ENCODE peak calls at places on chromosome 15, in four cellular contexts. X is A549, J is K562, O is HepG2. U is an unnamed sample.

GRCh38 chr15:52427804-52428203 is 100.9 kb downstream of the MYO5A start:
- DNase-seq in O (no peak), X (no peak), J (peak), U (no peak)

GRCh38 chr15:76181705-76182107 is 121.9 kb downstream of the TMEM266 start:
- DNase-seq in X (no peak), J (no peak), O (no peak), U (no peak)

GRCh38 chr15:32122013-32122412 is 91.7 kb downstream of the CHRNA7 start:
- DNase-seq in X (no peak), O (no peak), J (no peak), U (no peak)

GRCh38 chr15:40160689-40161688 is at the start of gene BUB1B:
- DNase-seq in J (peak), X (peak), O (peak), U (peak)

GRCh38 chr15:96338772-96339661 is 8.5 kb downstream of the NR2F2 start:
- DNase-seq in X (no peak), J (peak), O (peak), U (no peak)

GRCh38 chr15:31376511-31376910 is 49.9 kb downstream of the KLF13 start:
- DNase-seq in J (no peak), O (no peak), X (no peak), U (no peak)

GRCh38 chr15:73325191-73325980 is 43.4 kb downstream of the HCN4 start:
- DNase-seq in O (no peak), J (peak), X (peak), U (peak)

GRCh38 chr15:31082771-31083393 is 18.6 kb downstream of the TRPM1 start:
- DNase-seq in X (no peak), O (no peak), J (no peak), U (no peak)

GRCh38 chr15:62989366-62990055 is 53.0 kb upstream of the TPM1 start:
- DNase-seq in J (no peak), O (no peak), X (no peak), U (no peak)

GRCh38 chr15:69074843-69075224 is 60.3 kb downstream of the NOX5 start:
- DNase-seq in J (no peak), O (no peak), X (peak), U (no peak)

GRCh38 chr15:98077186-98077585 is 116.7 kb downstream of the ARRDC4 start:
- DNase-seq in J (peak), X (no peak), O (no peak), U (no peak)

GRCh38 chr15:78000089-78000926 is 77.2 kb downstream of the TBC1D2B start:
- DNase-seq in X (peak), O (peak), J (peak), U (peak)

GRCh38 chr15:61381501-61381900 is 152.4 kb upstream of the RORA start:
- DNase-seq in J (no peak), X (no peak), O (no peak), U (no peak)

GRCh38 chr15:63157891-63158431 is 684 bp upstream of the RPS27L start:
- DNase-seq in J (peak), O (peak), X (peak), U (no peak)

GRCh38 chr15:56537881-56538280 is 72.9 kb upstream of the MNS1 start:
- DNase-seq in O (no peak), X (no peak), J (no peak), U (no peak)

GRCh38 chr15:88652456-88653199 is 13.8 kb downstream of the ISG20 start:
- DNase-seq in J (no peak), X (no peak), O (no peak), U (no peak)

GRCh38 chr15:30816430-30816829 is 87.3 kb upstream of the FAN1 start:
- DNase-seq in O (no peak), X (no peak), J (no peak), U (no peak)

GRCh38 chr15:88995449-88995848 is 82.3 kb upstream of the MFGE8 start:
- DNase-seq in O (no peak), X (peak), J (no peak), U (no peak)

GRCh38 chr15:78739996-78740903 is 71.0 kb downstream of the ADAMTS7 start:
- DNase-seq in X (peak), O (peak), J (peak), U (peak)

GRCh38 chr15:24786347-24786746 is 110.8 kb downstream of the NPAP1 start:
- DNase-seq in O (no peak), J (no peak), X (no peak), U (no peak)

GRCh38 chr15:83837946-83838571 is 184.1 kb downstream of the ADAMTSL3 start:
- DNase-seq in J (peak), X (peak), O (peak), U (peak)

GRCh38 chr15:98881526-98882517 is 125.8 kb downstream of the PGPEP1L start:
- DNase-seq in X (peak), O (peak), J (peak), U (no peak)

GRCh38 chr15:68818671-68819450 is 1.8 kb downstream of the ANP32A start:
- DNase-seq in J (peak), X (peak), O (peak), U (peak)

GRCh38 chr15:34188711-34189110 is 21.2 kb downstream of the KATNBL1 start:
- DNase-seq in X (no peak), O (no peak), J (no peak), U (no peak)

GRCh38 chr15:27990411-27991338 is 108.4 kb downstream of the OCA2 start:
- DNase-seq in J (no peak), O (no peak), X (no peak), U (no peak)

GRCh38 chr15:93030430-93031102 is 58.4 kb downstream of the RGMA start:
- DNase-seq in X (peak), J (peak), O (peak), U (peak)

GRCh38 chr15:76330281-76330680 is 6.3 kb upstream of the ISL2 start:
- DNase-seq in O (peak), J (peak), X (peak), U (peak)

GRCh38 chr15:41557673-41558399 is 1.2 kb upstream of the TYRO3 start:
- DNase-seq in X (peak), O (peak), J (peak), U (peak)

GRCh38 chr15:37967788-37968187 is 33.3 kb downstream of the TMCO5A start:
- DNase-seq in O (no peak), X (no peak), J (no peak), U (no peak)

GRCh38 chr15:39128746-39129145 is 452.1 kb upstream of the THBS1 start:
- DNase-seq in J (no peak), X (no peak), O (peak), U (no peak)

GRCh38 chr15:48964898-48965297 is 1.2 kb upstream of the SHC4 start:
- DNase-seq in O (no peak), J (no peak), X (no peak), U (no peak)

GRCh38 chr15:48965972-48966371 is 2.3 kb upstream of the SHC4 start:
- DNase-seq in J (peak), X (peak), O (no peak), U (no peak)

GRCh38 chr15:48967336-48967735 is 3.6 kb upstream of the SHC4 start:
- DNase-seq in J (no peak), O (no peak), X (no peak), U (no peak)

GRCh38 chr15:48968066-48968465 is 4.3 kb upstream of the SHC4 start:
- DNase-seq in J (no peak), X (no peak), O (no peak), U (no peak)

DNA sequence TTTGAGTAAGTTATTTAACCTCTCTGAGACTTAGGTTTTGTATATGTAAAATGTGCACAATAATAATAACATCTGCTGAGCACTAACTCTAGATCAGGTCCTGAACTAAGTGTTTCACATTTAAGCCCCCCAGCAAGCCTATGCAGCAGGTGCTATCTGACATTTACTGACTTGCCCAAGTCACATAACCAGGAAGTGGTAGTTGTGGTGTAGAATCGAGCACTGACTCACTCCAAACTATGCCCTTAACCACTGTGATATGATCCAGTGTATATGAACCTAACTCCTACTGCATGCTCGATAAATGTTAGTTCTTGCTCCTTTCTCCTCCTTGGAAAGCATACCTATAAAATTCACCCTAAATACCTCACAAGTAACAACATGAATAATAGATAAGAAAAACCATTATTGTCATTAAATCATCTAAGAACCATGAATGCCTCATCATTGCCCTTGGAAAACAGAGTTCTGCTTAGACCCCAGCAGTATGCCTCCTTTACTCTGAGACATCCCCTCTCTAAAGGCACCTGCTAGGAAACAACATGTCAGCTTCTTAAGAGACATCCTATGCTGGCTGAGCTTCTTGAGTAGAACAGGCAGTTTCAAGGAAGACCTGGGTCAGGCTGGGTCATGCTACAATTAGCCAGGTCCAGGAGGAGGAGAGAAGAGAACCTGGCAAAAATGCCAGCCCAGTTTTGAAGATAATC is 3.0 kb upstream of the SHC4 start:
- DNase-seq in X (no peak), J (no peak), O (no peak), U (no peak)
- TF ChIP-seq NR3C1 in X (no peak), J (no peak), O (no peak), U (no peak)

GRCh38 chr15:29638011-29638410 is 184.3 kb downstream of the TJP1 start:
- DNase-seq in X (no peak), J (no peak), O (no peak), U (no peak)

GRCh38 chr15:29633971-29634370 is 188.3 kb downstream of the TJP1 start:
- DNase-seq in O (no peak), J (no peak), X (no peak), U (no peak)

GRCh38 chr15:29636921-29637320 is 185.3 kb downstream of the TJP1 start:
- DNase-seq in J (no peak), O (no peak), X (no peak), U (no peak)

GRCh38 chr15:29637555-29637954 is 184.7 kb downstream of the TJP1 start:
- DNase-seq in X (no peak), J (no peak), O (no peak), U (no peak)

DNA sequence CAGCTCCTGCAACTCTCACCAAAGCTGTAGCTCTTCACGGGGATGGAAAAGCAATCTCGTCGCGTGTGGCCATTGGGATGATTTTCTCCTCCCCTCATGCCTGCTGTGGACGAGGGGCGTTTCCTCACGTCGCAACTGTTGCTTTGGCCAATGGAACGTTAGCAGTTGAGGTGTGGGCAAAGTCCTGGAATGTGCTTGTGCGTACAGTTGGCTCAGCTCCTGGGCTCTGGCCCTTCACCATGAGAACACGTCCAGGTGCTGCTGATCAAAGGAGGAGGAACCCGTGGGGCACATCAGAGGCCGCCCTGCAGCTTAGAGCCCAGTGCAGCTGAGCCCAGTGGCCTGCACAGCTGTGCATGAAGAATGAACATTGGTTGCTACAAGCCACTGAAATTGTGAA is 186.1 kb downstream of the TJP1 start:
- DNase-seq in J (no peak), X (no peak), O (peak), U (no peak)
- TF ChIP-seq NR3C1 in J (no peak), X (no peak), O (no peak), U (no peak)

GRCh38 chr15:90101130-90101968 is 919 bp downstream of the IDH2 start:
- DNase-seq in J (peak), X (no peak), O (no peak), U (no peak)
- TF ChIP-seq NR3C1 in J (no peak), X (no peak), O (no peak), U (no peak)

GRCh38 chr15:80371924-80372323 is 32.3 kb upstream of the ARNT2 start:
- DNase-seq in O (no peak), J (no peak), X (no peak), U (no peak)

GRCh38 chr15:80367661-80368060 is 36.5 kb upstream of the ARNT2 start:
- DNase-seq in J (no peak), X (no peak), O (no peak), U (no peak)

DNA sequence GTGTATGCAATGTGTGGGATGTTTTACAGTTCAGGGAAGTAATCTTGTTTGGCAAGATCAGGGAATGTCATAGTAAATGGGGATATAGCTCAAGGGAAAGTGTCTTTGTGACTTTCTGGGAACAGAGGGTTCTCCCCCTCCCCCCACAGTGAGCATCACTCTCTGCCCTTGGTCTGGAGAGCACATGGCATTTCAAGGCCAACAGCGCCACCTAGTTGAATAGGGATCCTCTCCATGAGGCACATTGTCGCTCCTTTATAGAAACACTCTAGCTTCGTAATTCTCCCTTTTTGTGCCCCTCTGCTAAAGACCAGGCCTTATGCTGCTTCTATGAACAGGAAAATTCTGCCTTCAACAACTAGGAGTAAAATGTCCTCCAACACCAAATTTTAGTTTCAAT is 37.1 kb upstream of the ARNT2 start:
- DNase-seq in X (peak), J (peak), O (peak), U (peak)
- TF ChIP-seq NR3C1 in X (no peak), J (no peak), O (no peak), U (no peak)

GRCh38 chr15:74540135-74540760 is 772 bp upstream of the ARID3B start:
- DNase-seq in O (peak), J (peak), X (no peak), U (no peak)
- TF ChIP-seq NR3C1 in O (no peak), J (no peak), X (no peak), U (no peak)

GRCh38 chr15:101844916-101845315 is 32.9 kb downstream of the OR4F15 start:
- DNase-seq in O (no peak), X (no peak), J (no peak), U (no peak)

GRCh38 chr15:101841656-101842055 is 29.7 kb downstream of the OR4F15 start:
- DNase-seq in J (no peak), O (no peak), X (no peak), U (no peak)
- TF ChIP-seq NR3C1 in J (no peak), O (no peak), X (no peak), U (no peak)

GRCh38 chr15:66748320-66748779 is 46.3 kb downstream of the SMAD6 start:
- DNase-seq in O (no peak), J (no peak), X (peak), U (no peak)
- TF ChIP-seq NR3C1 in O (no peak), J (no peak), X (no peak), U (no peak)